ENCODE peak calls at places on chromosomes 6 and 20, in eight cellular contexts. One of them, this sample, is unnamed.

GRCh38 chr20:36147707-36148106 is 6.8 kb upstream of the EPB41L1 start:
- DNase-seq in body of pancreas: peak
- DNase-seq in T-helper 9 cell: no peak
- DNase-seq in dorsolateral prefrontal cortex: no peak
- DNase-seq in ACHN: no peak
- DNase-seq in ureter: no peak
- DNase-seq in iPS DF 19.7: no peak
- DNase-seq in NCI-H1105: no peak
- DNase-seq in this sample: no peak

GRCh38 chr6:159808647-159809046 is 8.6 kb downstream of the PNLDC1 start:
- DNase-seq in body of pancreas: no peak
- DNase-seq in T-helper 9 cell: no peak
- DNase-seq in dorsolateral prefrontal cortex: peak
- DNase-seq in NCI-H1105: no peak
- DNase-seq in ACHN: no peak
- DNase-seq in ureter: no peak
- DNase-seq in iPS DF 19.7: no peak
- DNase-seq in this sample: no peak

GRCh38 chr20:9409981-9410380 is 104.4 kb upstream of the LAMP5 start:
- DNase-seq in ACHN: peak
- DNase-seq in iPS DF 19.7: no peak
- DNase-seq in body of pancreas: no peak
- DNase-seq in T-helper 9 cell: no peak
- DNase-seq in dorsolateral prefrontal cortex: no peak
- DNase-seq in NCI-H1105: no peak
- DNase-seq in ureter: no peak
- DNase-seq in this sample: no peak

GRCh38 chr6:63677282-63677681 is 41.7 kb downstream of the PHF3 start:
- DNase-seq in T-helper 9 cell: no peak
- DNase-seq in NCI-H1105: no peak
- DNase-seq in ureter: no peak
- DNase-seq in iPS DF 19.7: no peak
- DNase-seq in body of pancreas: no peak
- DNase-seq in dorsolateral prefrontal cortex: no peak
- DNase-seq in ACHN: no peak
- DNase-seq in this sample: no peak

GRCh38 chr6:33613794-33614166 is 7.3 kb upstream of the ITPR3 start:
- DNase-seq in dorsolateral prefrontal cortex: no peak
- DNase-seq in ACHN: peak
- DNase-seq in NCI-H1105: no peak
- DNase-seq in iPS DF 19.7: no peak
- DNase-seq in ureter: no peak
- DNase-seq in body of pancreas: no peak
- DNase-seq in T-helper 9 cell: no peak
- DNase-seq in this sample: no peak

GRCh38 chr6:117346142-117346930 is 79.4 kb downstream of the ROS1 start:
- DNase-seq in NCI-H1105: peak
- DNase-seq in iPS DF 19.7: no peak
- DNase-seq in ureter: no peak
- DNase-seq in dorsolateral prefrontal cortex: no peak
- DNase-seq in ACHN: peak
- DNase-seq in body of pancreas: no peak
- DNase-seq in T-helper 9 cell: no peak
- DNase-seq in this sample: no peak

GRCh38 chr6:24902782-24903181 is 33.0 kb downstream of the RIPOR2 start:
- DNase-seq in dorsolateral prefrontal cortex: no peak
- DNase-seq in NCI-H1105: no peak
- DNase-seq in ACHN: peak
- DNase-seq in ureter: no peak
- DNase-seq in iPS DF 19.7: no peak
- DNase-seq in T-helper 9 cell: no peak
- DNase-seq in body of pancreas: no peak
- DNase-seq in this sample: no peak

GRCh38 chr6:56242343-56242742 is 5.0 kb downstream of the COL21A1 start:
- DNase-seq in iPS DF 19.7: no peak
- DNase-seq in dorsolateral prefrontal cortex: no peak
- DNase-seq in NCI-H1105: peak
- DNase-seq in ureter: no peak
- DNase-seq in ACHN: no peak
- DNase-seq in T-helper 9 cell: no peak
- DNase-seq in body of pancreas: no peak
- DNase-seq in this sample: no peak

GRCh38 chr6:169450097-169450496 is 196.5 kb upstream of the THBS2 start:
- DNase-seq in ureter: no peak
- DNase-seq in iPS DF 19.7: no peak
- DNase-seq in body of pancreas: no peak
- DNase-seq in ACHN: no peak
- DNase-seq in NCI-H1105: no peak
- DNase-seq in dorsolateral prefrontal cortex: no peak
- DNase-seq in T-helper 9 cell: no peak
- DNase-seq in this sample: no peak